ENCODE peak calls at places on chromosome 5, in five cellular contexts. X, Z, H, R and O are unnamed samples.

GRCh38 chr5:135447298-135447929 is at the start of gene DCANP1:
- DNase-seq in X (no peak), Z (no peak), H (no peak), R (no peak), O (no peak)

GRCh38 chr5:177498013-177498847 is 826 bp upstream of the PDLIM7 start:
- DNase-seq in X (no peak), Z (peak; percentile 53), H (no peak), R (peak; percentile 44), O (no peak)

GRCh38 chr5:134079748-134080581 is 34.5 kb upstream of the TCF7 start:
- DNase-seq in X (no peak), Z (no peak), H (no peak), R (no peak), O (no peak)

GRCh38 chr5:64666058-64666457 is 24.2 kb upstream of the SHISAL2B start:
- DNase-seq in X (no peak), Z (no peak), H (peak; percentile 29), R (no peak), O (peak; percentile 42)

GRCh38 chr5:165138261-165138660 is 1632.8 kb downstream of the MAT2B start:
- DNase-seq in X (no peak), Z (no peak), H (no peak), R (no peak), O (no peak)

GRCh38 chr5:54693936-54694510 is 176.5 kb downstream of the SNX18 start:
- DNase-seq in X (no peak), Z (no peak), H (no peak), R (no peak), O (no peak)

GRCh38 chr5:107248065-107248695 is 422.6 kb downstream of the EFNA5 start:
- DNase-seq in X (peak; percentile 32), Z (peak; percentile 80), H (no peak), R (peak; percentile 86), O (no peak)

GRCh38 chr5:109697339-109697738 is 7.6 kb downstream of the MAN2A1 start:
- DNase-seq in X (no peak), Z (no peak), H (no peak), R (no peak), O (no peak)

GRCh38 chr5:135322271-135322670 is 76.8 kb downstream of the MACROH2A1 start:
- DNase-seq in X (no peak), Z (no peak), H (no peak), R (no peak), O (no peak)

GRCh38 chr5:120794121-120794520 is 330.0 kb downstream of the PRR16 start:
- DNase-seq in X (no peak), Z (no peak), H (no peak), R (no peak), O (no peak)

GRCh38 chr5:149007174-149007573 is 55.7 kb downstream of the SH3TC2 start:
- DNase-seq in X (no peak), Z (no peak), H (no peak), R (no peak), O (peak; percentile 49)

GRCh38 chr5:150196986-150197385 is 7.1 kb downstream of the SLC6A7 start:
- DNase-seq in X (no peak), Z (no peak), H (no peak), R (no peak), O (no peak)

GRCh38 chr5:85049020-85049419 is 664.3 kb upstream of the EDIL3 start:
- DNase-seq in X (peak; percentile 0), Z (no peak), H (peak; percentile 44), R (peak; percentile 16), O (peak; percentile 29)

GRCh38 chr5:123752576-123752975 is 240.6 kb downstream of the CSNK1G3 start:
- DNase-seq in X (peak; percentile 42), Z (peak; percentile 60), H (peak; percentile 62), R (no peak), O (peak; percentile 63)

GRCh38 chr5:32543291-32543690 is 42.1 kb upstream of the SUB1 start:
- DNase-seq in X (no peak), Z (no peak), H (no peak), R (no peak), O (no peak)

GRCh38 chr5:138711816-138712215 is 41.4 kb upstream of the CTNNA1 start:
- DNase-seq in X (no peak), Z (no peak), H (no peak), R (no peak), O (no peak)

GRCh38 chr5:71679714-71680113 is 39.4 kb upstream of the CARTPT start:
- DNase-seq in X (no peak), Z (no peak), H (no peak), R (no peak), O (no peak)

GRCh38 chr5:141647242-141647641 is 4.0 kb downstream of the FCHSD1 start:
- DNase-seq in X (no peak), Z (no peak), H (no peak), R (no peak), O (no peak)

GRCh38 chr5:88787856-88788255 is 95.1 kb downstream of the MEF2C start:
- DNase-seq in X (no peak), Z (peak; percentile 65), H (no peak), R (no peak), O (no peak)

GRCh38 chr5:171442287-171443042 is 23.0 kb downstream of the FGF18 start:
- DNase-seq in X (no peak), Z (no peak), H (peak; percentile 24), R (no peak), O (no peak)

GRCh38 chr5:115490601-115491000 is 54.0 kb downstream of the FEM1C start:
- DNase-seq in X (no peak), Z (no peak), H (no peak), R (no peak), O (no peak)

GRCh38 chr5:118044169-118044568 is 944.2 kb downstream of the DTWD2 start:
- DNase-seq in X (no peak), Z (no peak), H (no peak), R (no peak), O (no peak)

GRCh38 chr5:124395287-124395686 is 351.2 kb downstream of the ZNF608 start:
- DNase-seq in X (no peak), Z (no peak), H (no peak), R (no peak), O (no peak)

GRCh38 chr5:169185626-169186025 is 115.3 kb downstream of the SLIT3 start:
- DNase-seq in X (no peak), Z (no peak), H (no peak), R (no peak), O (no peak)

GRCh38 chr5:157431544-157432200 is 28.3 kb upstream of the NIPAL4 start:
- DNase-seq in X (peak; percentile 6), Z (peak; percentile 70), H (peak; percentile 24), R (peak; percentile 26), O (peak; percentile 16)

GRCh38 chr5:35771321-35771720 is 85.4 kb upstream of the IL7R start:
- DNase-seq in X (no peak), Z (no peak), H (peak; percentile 90), R (no peak), O (peak; percentile 37)

GRCh38 chr5:126168785-126169184 is 254.4 kb upstream of the GRAMD2B start:
- DNase-seq in X (no peak), Z (no peak), H (no peak), R (no peak), O (no peak)

GRCh38 chr5:135670588-135670987 is 91.8 kb upstream of the CXCL14 start:
- DNase-seq in X (no peak), Z (no peak), H (no peak), R (no peak), O (no peak)

GRCh38 chr5:58459276-58459859 is 518 bp downstream of the PLK2 start:
- DNase-seq in X (no peak), Z (peak; percentile 54), H (no peak), R (peak; percentile 52), O (no peak)

GRCh38 chr5:58937031-58937681 is 354.3 kb downstream of the RAB3C start:
- DNase-seq in X (no peak), Z (no peak), H (no peak), R (no peak), O (no peak)

GRCh38 chr5:143601917-143602333 is 198.4 kb upstream of the NR3C1 start:
- DNase-seq in X (no peak), Z (no peak), H (no peak), R (no peak), O (no peak)

GRCh38 chr5:63401434-63402046 is 560.7 kb downstream of the HTR1A start:
- DNase-seq in X (peak; percentile 10), Z (peak; percentile 61), H (no peak), R (peak; percentile 85), O (no peak)

GRCh38 chr5:132114150-132115121 is 40.8 kb downstream of the CSF2 start:
- DNase-seq in X (no peak), Z (no peak), H (no peak), R (no peak), O (no peak)

GRCh38 chr5:154712518-154713437 is 42.4 kb upstream of the LARP1 start:
- DNase-seq in X (no peak), Z (peak; percentile 45), H (no peak), R (no peak), O (no peak)